ENCODE peak calls at places on chromosome 1, in five cellular contexts. D is NCI-H1417, R is lung microvascular endothelial cell, E is WTC11, L is bronchial epithelial cell. O is an unnamed sample.

GRCh38 chr1:202291961-202292712 is 49.6 kb downstream of the UBE2T start:
- DNase-seq in R (no peak), D (no peak), L (peak), E (no peak), O (peak)

GRCh38 chr1:21334214-21335087 is 44.2 kb upstream of the ECE1 start:
- DNase-seq in D (no peak), E (peak), L (peak), R (peak), O (peak)

GRCh38 chr1:8299963-8300362 is 18.0 kb upstream of the SLC45A1 start:
- DNase-seq in E (no peak), R (no peak), L (no peak), D (no peak), O (no peak)

GRCh38 chr1:227941509-227942020 is 6.2 kb downstream of the WNT9A start:
- DNase-seq in D (no peak), L (no peak), E (peak), R (no peak), O (peak)

GRCh38 chr1:205542367-205542766 is 37.9 kb downstream of the CDK18 start:
- DNase-seq in D (no peak), L (no peak), R (peak), E (no peak), O (no peak)

GRCh38 chr1:92881391-92881790 is 49.6 kb downstream of the RPL5 start:
- DNase-seq in E (no peak), L (no peak), R (no peak), D (no peak), O (no peak)

GRCh38 chr1:99827970-99828369 is 22.2 kb upstream of the AGL start:
- DNase-seq in D (no peak), E (no peak), L (no peak), R (no peak), O (no peak)

GRCh38 chr1:211579434-211580302 is 707 bp upstream of the SLC30A1 start:
- DNase-seq in D (peak), E (no peak), R (no peak), L (no peak), O (no peak)

GRCh38 chr1:86507935-86508582 is 38.8 kb upstream of the CLCA4 start:
- DNase-seq in R (peak), E (peak), D (peak), L (peak), O (no peak)

GRCh38 chr1:229030642-229031390 is 240.1 kb upstream of the RAB4A start:
- DNase-seq in D (no peak), R (no peak), E (no peak), L (no peak), O (no peak)

GRCh38 chr1:223177681-223178080 is 34.6 kb upstream of the TLR5 start:
- DNase-seq in E (no peak), R (no peak), L (no peak), D (no peak), O (peak)

GRCh38 chr1:209106237-209106741 is 477.2 kb upstream of the CAMK1G start:
- DNase-seq in L (no peak), R (no peak), E (peak), D (peak), O (no peak)

GRCh38 chr1:41784516-41785279 is 134.0 kb downstream of the HIVEP3 start:
- DNase-seq in L (no peak), D (no peak), R (no peak), E (no peak), O (no peak)

GRCh38 chr1:145979746-145980435 is 15.4 kb downstream of the POLR3GL start:
- DNase-seq in R (no peak), E (no peak), L (no peak), D (peak), O (no peak)

GRCh38 chr1:17189632-17190525 is 15.0 kb upstream of the PADI1 start:
- DNase-seq in E (no peak), R (no peak), D (no peak), L (peak), O (no peak)

GRCh38 chr1:90262791-90263190 is 267.9 kb downstream of the ZNF326 start:
- DNase-seq in R (no peak), L (no peak), E (no peak), D (no peak), O (no peak)

GRCh38 chr1:65195495-65196417 is 47.8 kb downstream of the AK4 start:
- DNase-seq in L (no peak), R (no peak), E (no peak), D (no peak), O (no peak)

GRCh38 chr1:95012389-95012788 is 60.4 kb downstream of the ALG14 start:
- DNase-seq in L (no peak), R (no peak), D (no peak), E (no peak), O (no peak)

GRCh38 chr1:77557053-77557452 is 125.4 kb downstream of the ZZZ3 start:
- DNase-seq in D (no peak), R (no peak), L (no peak), E (no peak), O (no peak)

GRCh38 chr1:236039736-236040670 is 24.9 kb downstream of the NID1 start:
- DNase-seq in D (peak), R (no peak), E (no peak), L (no peak), O (peak)

GRCh38 chr1:22557341-22557950 is 5.8 kb upstream of the EPHA8 start:
- DNase-seq in L (peak), D (peak), E (no peak), R (no peak), O (no peak)

GRCh38 chr1:203327684-203328457 is 22.6 kb downstream of the BTG2 start:
- DNase-seq in R (peak), L (peak), D (peak), E (no peak), O (peak)

O was measured in gastrocnemius medialis.